ENCODE peak calls at places on chromosome 14, in ten cellular contexts. J, B, R, O, A, W, X, D, Q and F are unnamed samples.
A peak's percentile ranks its signal among the peaks of the same experiment; 100 is the strongest.

GRCh38 chr14:56659964-56660551 is 80.5 kb downstream of the TMEM260 start:
- DNase-seq in J (no peak), Q (peak; percentile 6), A (peak; percentile 43), B (peak; percentile 32), X (peak; percentile 2), W (peak; percentile 13), R (peak; percentile 76), O (peak; percentile 5), D (peak; percentile 80), F (no peak)

GRCh38 chr14:69606258-69606657 is 5.1 kb upstream of the SUSD6 start:
- DNase-seq in B (no peak), O (no peak), W (no peak), J (no peak), R (no peak), Q (no peak), D (no peak), A (no peak), X (no peak), F (no peak)

GRCh38 chr14:103008768-103009342 is 48.5 kb downstream of the CDC42BPB start:
- DNase-seq in D (no peak), J (peak; percentile 64), B (no peak), R (peak; percentile 37), W (no peak), X (no peak), A (peak; percentile 19), O (peak; percentile 8), Q (no peak), F (no peak)

GRCh38 chr14:22978873-22979671 is 3.3 kb downstream of the AJUBA start:
- DNase-seq in X (no peak), W (no peak), D (no peak), A (no peak), J (no peak), R (no peak), B (no peak), Q (no peak), O (peak; percentile 14), F (no peak)

GRCh38 chr14:90606434-90606833 is 209.6 kb downstream of the CALM1 start:
- DNase-seq in D (no peak), Q (no peak), W (no peak), B (no peak), X (no peak), R (no peak), O (no peak), A (no peak), J (no peak), F (no peak)

GRCh38 chr14:57390806-57391562 is 598 bp downstream of the NAA30 start:
- DNase-seq in B (no peak), O (no peak), W (no peak), J (peak; percentile 45), Q (peak; percentile 39), R (peak; percentile 26), X (no peak), D (peak; percentile 26), A (no peak), F (peak; percentile 68)

GRCh38 chr14:47211263-47211662 is 464.1 kb downstream of the MDGA2 start:
- DNase-seq in W (no peak), Q (no peak), A (no peak), J (no peak), B (no peak), R (no peak), X (no peak), O (no peak), D (no peak), F (no peak)

GRCh38 chr14:99512571-99513182 is 31.5 kb downstream of the CCNK start:
- DNase-seq in Q (no peak), D (no peak), J (peak; percentile 19), W (no peak), X (no peak), R (peak; percentile 44), B (no peak), A (no peak), O (no peak), F (peak; percentile 58)

GRCh38 chr14:100333867-100334266 is 10.7 kb downstream of the SLC25A47 start:
- DNase-seq in W (no peak), D (no peak), X (no peak), B (no peak), Q (no peak), A (no peak), O (no peak), J (no peak), R (no peak), F (no peak)